ENCODE peak calls at places on chromosomes 16 and 17, in seven cellular contexts. R is WERI-Rb-1; N is natural killer cell; D is cardiac muscle cell; B is neural crest cell; L is CD8-positive, alpha-beta T cell; H is right lobe of liver. J is an unnamed sample.
A peak's percentile ranks its signal among the peaks of the same experiment; 100 is the strongest.

GRCh38 chr16:557463-558297 is 2.5 kb upstream of the PRR35 start:
- DNase-seq in B (no peak), N (no peak), H (no peak), L (no peak), R (no peak), D (no peak), J (no peak)

GRCh38 chr17:3318336-3318735 is 20.2 kb upstream of the OR3A1 start:
- DNase-seq in N (no peak), L (no peak), D (peak; percentile 1), H (no peak), R (no peak), B (no peak), J (no peak)

GRCh38 chr17:43588664-43589435 is 42.7 kb upstream of the ETV4 start:
- DNase-seq in R (no peak), B (no peak), L (no peak), D (no peak), H (no peak), N (no peak), J (no peak)

GRCh38 chr16:22635345-22635744 is 124.7 kb downstream of the NPIPB5 start:
- DNase-seq in H (no peak), R (no peak), N (no peak), D (no peak), L (no peak), B (no peak), J (no peak)

GRCh38 chr16:30350134-30350871 is 4.8 kb downstream of the CD2BP2 start:
- DNase-seq in N (peak; percentile 52), L (peak; percentile 23), H (no peak), D (no peak), R (no peak), B (no peak), J (no peak)

GRCh38 chr16:72474511-72475123 is 302.7 kb upstream of the PMFBP1 start:
- DNase-seq in D (peak; percentile 80), L (no peak), N (no peak), R (no peak), B (no peak), H (no peak), J (no peak)

GRCh38 chr16:51538707-51539604 is 387.9 kb upstream of the SALL1 start:
- DNase-seq in L (no peak), N (no peak), R (no peak), D (peak; percentile 85), B (no peak), H (no peak), J (no peak)

GRCh38 chr16:85569615-85570212 is 43.4 kb upstream of the GSE1 start:
- DNase-seq in R (no peak), B (no peak), D (peak; percentile 82), N (peak; percentile 62), H (no peak), L (peak; percentile 52), J (no peak)

GRCh38 chr16:56258508-56259424 is 67.5 kb downstream of the GNAO1 start:
- DNase-seq in B (no peak), L (no peak), H (no peak), R (no peak), N (no peak), D (no peak), J (no peak)

GRCh38 chr16:66871840-66872239 is 8.5 kb upstream of the PDP2 start:
- DNase-seq in N (no peak), D (no peak), B (no peak), L (no peak), R (no peak), H (peak; percentile 16), J (no peak)

GRCh38 chr16:74999208-74999682 is 421 bp downstream of the ZNRF1 start:
- DNase-seq in D (peak; percentile 40), N (peak; percentile 30), B (peak; percentile 23), H (no peak), L (peak; percentile 24), R (no peak), J (no peak)

GRCh38 chr17:75604034-75604695 is 16.6 kb downstream of the MYO15B start:
- DNase-seq in B (no peak), D (no peak), L (no peak), N (no peak), H (no peak), R (no peak), J (no peak)

GRCh38 chr16:75279277-75279676 is 27.9 kb upstream of the BCAR1 start:
- DNase-seq in N (no peak), D (no peak), H (no peak), R (no peak), B (no peak), L (no peak), J (no peak)

GRCh38 chr17:6366144-6366755 is 68.7 kb downstream of the AIPL1 start:
- DNase-seq in H (no peak), R (peak; percentile 26), D (no peak), N (no peak), B (no peak), L (no peak), J (no peak)

GRCh38 chr17:27577124-27577761 is 53.7 kb upstream of the LGALS9 start:
- DNase-seq in B (peak; percentile 13), R (peak; percentile 76), D (peak; percentile 72), L (no peak), H (no peak), N (no peak), J (no peak)

GRCh38 chr16:19765860-19766553 is 47.9 kb downstream of the IQCK start:
- DNase-seq in R (no peak), B (no peak), L (no peak), H (peak; percentile 65), D (peak; percentile 42), N (no peak), J (no peak)

GRCh38 chr17:71709271-71709670 is 411.5 kb upstream of the SOX9 start:
- DNase-seq in R (no peak), N (no peak), L (no peak), B (no peak), D (no peak), H (no peak), J (no peak)

GRCh38 chr17:28598389-28598788 is 436 bp downstream of the SPAG5 start:
- DNase-seq in L (no peak), H (peak; percentile 70), R (no peak), N (no peak), D (no peak), B (no peak), J (no peak)

GRCh38 chr16:65524997-65525396 is 403.1 kb upstream of the CDH11 start:
- DNase-seq in H (no peak), B (no peak), N (no peak), L (no peak), D (peak; percentile 88), R (no peak), J (no peak)

GRCh38 chr17:72244494-72244893 is 123.7 kb downstream of the SOX9 start:
- DNase-seq in H (no peak), B (no peak), N (no peak), D (peak; percentile 25), R (no peak), L (no peak), J (no peak)

GRCh38 chr16:22093952-22094351 is 1.6 kb downstream of the VWA3A start:
- DNase-seq in H (no peak), L (no peak), R (no peak), N (no peak), B (no peak), D (peak; percentile 17), J (no peak)

GRCh38 chr16:5490499-5490898 is 392.9 kb upstream of the EEF2KMT start:
- DNase-seq in L (no peak), B (peak; percentile 72), D (no peak), R (peak; percentile 78), N (no peak), H (no peak), J (no peak)
- TF ChIP-seq CTCF in L (peak; percentile 12), B (peak; percentile 92), D (no peak), R (peak; percentile 86), N (peak; percentile 37), H (peak; percentile 43), J (peak; percentile 69)

DNA sequence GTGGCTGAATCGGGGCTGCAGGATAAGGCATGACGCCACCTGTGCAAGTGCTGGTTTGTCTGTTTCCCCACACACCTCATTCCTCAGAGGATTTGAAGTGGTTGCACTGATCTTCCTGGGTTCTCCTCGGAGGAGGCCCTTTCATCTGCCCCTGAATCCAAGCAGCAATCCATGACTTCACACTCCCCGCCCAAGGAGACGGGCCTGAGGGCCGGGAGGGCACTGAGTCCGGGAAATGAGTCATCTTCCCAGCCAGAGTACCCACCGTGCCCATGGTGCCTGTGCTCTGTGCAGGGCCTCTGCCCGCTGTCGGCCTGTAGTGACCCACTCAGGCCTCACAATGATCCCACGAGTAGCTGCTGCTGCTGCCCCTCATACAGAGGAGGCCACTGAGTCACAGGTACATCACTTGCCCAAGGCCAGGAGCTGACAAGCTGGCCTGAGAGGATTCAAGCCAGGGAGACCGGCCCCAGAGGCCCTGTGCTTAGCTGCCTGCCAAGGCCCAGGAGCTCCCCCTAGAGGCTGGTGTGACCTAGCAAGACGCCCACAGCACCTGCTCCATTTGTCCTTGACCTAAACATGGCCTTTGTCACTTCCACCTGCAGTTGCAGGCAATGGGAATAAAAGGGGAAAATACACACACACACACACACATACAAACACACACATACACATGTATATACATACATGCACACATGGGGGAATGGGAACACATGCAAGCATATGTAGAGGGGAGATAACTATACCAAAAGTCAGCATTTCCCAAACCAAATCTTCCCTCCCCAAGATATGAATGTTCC is 240.0 kb downstream of the C16orf95 start:
- DNase-seq in B (peak; percentile 51), L (peak; percentile 15), R (peak; percentile 71), D (peak; percentile 64), H (no peak), N (peak; percentile 25), J (no peak)
- TF ChIP-seq CTCF in B (peak; percentile 70), L (no peak), R (peak; percentile 80), D (peak; percentile 72), H (peak; percentile 55), N (peak; percentile 22), J (peak; percentile 88)

DNA sequence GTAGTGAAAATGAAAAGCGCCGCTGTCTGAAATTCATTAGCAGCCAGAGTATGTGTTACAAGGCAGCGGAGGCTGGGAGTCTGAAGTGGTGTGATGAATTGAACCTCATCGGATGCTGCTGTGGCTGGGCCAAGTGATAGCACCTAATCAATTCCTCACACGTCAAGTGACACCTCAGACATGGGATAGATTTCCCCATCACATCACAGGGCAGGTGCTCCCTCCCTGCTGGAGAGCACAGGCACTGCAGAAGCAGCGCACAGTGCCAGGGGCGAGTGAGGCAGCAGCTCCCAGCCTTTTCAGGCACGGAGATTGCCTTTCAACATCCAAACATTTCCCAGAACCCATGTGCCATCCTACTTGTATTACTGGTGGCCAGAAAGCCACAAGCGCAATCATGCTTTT is 32.2 kb downstream of the DRC3 start:
- DNase-seq in B (no peak), D (no peak), R (no peak), L (no peak), H (no peak), N (no peak), J (no peak)
- TF ChIP-seq CTCF in B (peak; percentile 46), D (peak; percentile 34), R (peak; percentile 55), L (no peak), H (no peak), N (no peak), J (no peak)

GRCh38 chr17:49488612-49489011 is 6.5 kb upstream of the NGFR start:
- DNase-seq in N (no peak), L (no peak), D (no peak), B (no peak), R (no peak), H (no peak), J (no peak)

GRCh38 chr17:49486012-49486641 is 9.0 kb upstream of the NGFR start:
- DNase-seq in D (peak; percentile 27), B (no peak), H (no peak), N (no peak), R (peak; percentile 97), L (no peak), J (no peak)

GRCh38 chr17:49489348-49489747 is 5.7 kb upstream of the NGFR start:
- DNase-seq in L (no peak), R (no peak), D (no peak), N (no peak), B (no peak), H (no peak), J (no peak)

GRCh38 chr17:49490271-49490670 is 4.8 kb upstream of the NGFR start:
- DNase-seq in L (no peak), H (no peak), D (no peak), B (no peak), R (peak; percentile 65), N (no peak), J (no peak)

GRCh38 chr17:49487202-49487601 is 7.9 kb upstream of the NGFR start:
- DNase-seq in H (no peak), D (no peak), R (no peak), N (no peak), B (no peak), L (no peak), J (no peak)
- TF ChIP-seq CTCF in H (no peak), D (no peak), R (peak; percentile 45), N (no peak), B (no peak), L (no peak), J (no peak)

J was measured in CD14-positive monocyte.